ENCODE peak calls at places on chromosomes 4 and X, in ten cellular contexts. W is C1 segment of cervical spinal cord; L is HS-27A; Z is progenitor cell of endocrine pancreas; H is AG09319; A is lung microvascular endothelial cell; O is activated CD4-positive, alpha-beta T cell treated with anti-CD3 and anti-CD28 coated beads, Interleukin-2, amount 50 U/mL, for 4 hours; I is HEK293T; B is NCI-H82; M is fibroblast of lung. F is an unnamed sample.

GRCh38 chr4:23368081-23368697 is 521.7 kb downstream of the PPARGC1A start:
- DNase-seq in W (no peak), H (no peak), L (no peak), A (peak), M (peak), B (peak), Z (no peak), O (no peak), I (peak), F (no peak)

GRCh38 chr4:105895609-105896460 is 564 bp downstream of the NPNT start:
- DNase-seq in B (peak), M (no peak), W (no peak), Z (peak), L (no peak), I (peak), A (peak), O (no peak), H (no peak), F (no peak)

GRCh38 chrX:153520286-153520917 is 3.0 kb downstream of the ATP2B3 start:
- DNase-seq in I (no peak), Z (no peak), W (no peak), O (no peak), A (no peak), H (no peak), L (no peak), B (no peak), M (no peak), F (no peak)

GRCh38 chr4:176339936-176340761 is 20.4 kb downstream of the SPCS3 start:
- DNase-seq in B (no peak), I (no peak), A (peak), L (no peak), H (no peak), Z (no peak), O (no peak), W (no peak), M (no peak), F (no peak)

GRCh38 chr4:1252928-1253492 is 4.1 kb upstream of the CTBP1 start:
- DNase-seq in A (no peak), M (no peak), L (no peak), I (no peak), Z (no peak), B (no peak), O (no peak), H (no peak), W (no peak), F (no peak)

GRCh38 chr4:118732591-118733330 is 47.6 kb downstream of the METTL14 start:
- DNase-seq in O (no peak), L (no peak), B (no peak), A (no peak), I (no peak), W (no peak), M (peak), H (peak), Z (no peak), F (no peak)

GRCh38 chr4:40334591-40335507 is at the start of gene CHRNA9:
- DNase-seq in Z (no peak), W (no peak), M (no peak), B (peak), L (no peak), I (no peak), H (no peak), O (no peak), A (no peak), F (no peak)

GRCh38 chrX:46260502-46260901 is 284.7 kb downstream of the ZNF674 start:
- DNase-seq in W (no peak), L (no peak), O (no peak), B (no peak), A (no peak), Z (no peak), H (no peak), I (no peak), M (no peak), F (no peak)

GRCh38 chrX:78673256-78673655 is 14.1 kb upstream of the RTL3 start:
- DNase-seq in L (no peak), Z (no peak), I (no peak), M (no peak), O (no peak), B (no peak), A (no peak), W (no peak), H (no peak), F (no peak)

GRCh38 chr4:165725352-165725751 is 147.7 kb upstream of the TLL1 start:
- DNase-seq in I (no peak), M (no peak), H (no peak), A (no peak), B (no peak), W (no peak), O (no peak), L (no peak), Z (no peak), F (no peak)

GRCh38 chr4:109040441-109040840 is 262.0 kb downstream of the COL25A1 start:
- DNase-seq in M (no peak), I (no peak), L (no peak), A (no peak), O (no peak), W (no peak), Z (no peak), B (no peak), H (no peak), F (no peak)

GRCh38 chr4:15470149-15470520 is 453 bp downstream of the CC2D2A start:
- DNase-seq in I (no peak), B (no peak), O (no peak), A (no peak), W (no peak), L (no peak), H (no peak), M (peak), Z (no peak), F (no peak)

GRCh38 chr4:6449335-6449734 is 23.1 kb downstream of the PPP2R2C start:
- DNase-seq in Z (no peak), H (no peak), O (no peak), L (no peak), B (no peak), M (no peak), I (no peak), W (no peak), A (no peak), F (no peak)

GRCh38 chr4:73181231-73181630 is 77.4 kb downstream of the ANKRD17 start:
- DNase-seq in H (no peak), A (no peak), O (no peak), W (no peak), L (no peak), Z (no peak), I (no peak), M (no peak), B (no peak), F (no peak)